ENCODE peak calls at places on chromosomes 3 and 15, in ten cellular contexts. One of them, this sample, is unnamed.

GRCh38 chr15:22806664-22807063 is 20.2 kb downstream of the NIPA1 start:
- DNase-seq in pancreas: no peak
- DNase-seq in mammary epithelial cell: no peak
- DNase-seq in Panc1: no peak
- DNase-seq in upper lobe of right lung: peak; percentile 36
- DNase-seq in tibial artery: no peak
- DNase-seq in lung: no peak
- DNase-seq in fibroblast of lung: no peak
- DNase-seq in heart right ventricle: peak; percentile 28
- DNase-seq in kidney: no peak
- DNase-seq in this sample: no peak

GRCh38 chr3:29282431-29283296 is 1.8 kb downstream of the RBMS3 start:
- DNase-seq in lung: no peak
- DNase-seq in upper lobe of right lung: no peak
- DNase-seq in heart right ventricle: no peak
- DNase-seq in kidney: no peak
- DNase-seq in fibroblast of lung: peak; percentile 72
- DNase-seq in tibial artery: no peak
- DNase-seq in pancreas: no peak
- DNase-seq in Panc1: no peak
- DNase-seq in mammary epithelial cell: peak; percentile 63
- DNase-seq in this sample: no peak

GRCh38 chr15:55349282-55349681 is 30.3 kb downstream of the PIGB start:
- DNase-seq in upper lobe of right lung: no peak
- DNase-seq in heart right ventricle: no peak
- DNase-seq in pancreas: no peak
- DNase-seq in mammary epithelial cell: no peak
- DNase-seq in kidney: no peak
- DNase-seq in tibial artery: no peak
- DNase-seq in Panc1: no peak
- DNase-seq in lung: no peak
- DNase-seq in fibroblast of lung: no peak
- DNase-seq in this sample: no peak

GRCh38 chr15:67019886-67020520 is 45.4 kb upstream of the SMAD3 start:
- DNase-seq in fibroblast of lung: no peak
- DNase-seq in tibial artery: no peak
- DNase-seq in pancreas: no peak
- DNase-seq in upper lobe of right lung: no peak
- DNase-seq in Panc1: no peak
- DNase-seq in mammary epithelial cell: no peak
- DNase-seq in heart right ventricle: no peak
- DNase-seq in lung: no peak
- DNase-seq in kidney: no peak
- DNase-seq in this sample: no peak

GRCh38 chr3:8845641-8846040 is 76.2 kb upstream of the OXTR start:
- DNase-seq in heart right ventricle: no peak
- DNase-seq in Panc1: peak; percentile 64
- DNase-seq in lung: no peak
- DNase-seq in mammary epithelial cell: peak; percentile 54
- DNase-seq in upper lobe of right lung: no peak
- DNase-seq in tibial artery: no peak
- DNase-seq in kidney: no peak
- DNase-seq in pancreas: no peak
- DNase-seq in fibroblast of lung: no peak
- DNase-seq in this sample: no peak

GRCh38 chr3:115861166-115861733 is 237.9 kb downstream of the GAP43 start:
- DNase-seq in mammary epithelial cell: no peak
- DNase-seq in kidney: no peak
- DNase-seq in lung: no peak
- DNase-seq in upper lobe of right lung: no peak
- DNase-seq in Panc1: no peak
- DNase-seq in fibroblast of lung: no peak
- DNase-seq in heart right ventricle: no peak
- DNase-seq in tibial artery: no peak
- DNase-seq in pancreas: no peak
- DNase-seq in this sample: no peak

GRCh38 chr3:31166249-31166885 is 271.9 kb upstream of the GADL1 start:
- DNase-seq in tibial artery: no peak
- DNase-seq in mammary epithelial cell: peak; percentile 50
- DNase-seq in kidney: no peak
- DNase-seq in fibroblast of lung: peak; percentile 94
- DNase-seq in Panc1: peak; percentile 33
- DNase-seq in upper lobe of right lung: no peak
- DNase-seq in heart right ventricle: no peak
- DNase-seq in pancreas: no peak
- DNase-seq in lung: no peak
- DNase-seq in this sample: no peak

GRCh38 chr15:77907824-77908751 is 169.4 kb downstream of the TBC1D2B start:
- DNase-seq in fibroblast of lung: peak; percentile 46
- DNase-seq in tibial artery: peak; percentile 20
- DNase-seq in heart right ventricle: no peak
- DNase-seq in mammary epithelial cell: no peak
- DNase-seq in Panc1: no peak
- DNase-seq in pancreas: peak; percentile 65
- DNase-seq in lung: peak; percentile 49
- DNase-seq in kidney: peak; percentile 75
- DNase-seq in upper lobe of right lung: peak; percentile 68
- DNase-seq in this sample: no peak

GRCh38 chr15:48924528-48925393 is 39.0 kb downstream of the SHC4 start:
- DNase-seq in mammary epithelial cell: no peak
- DNase-seq in heart right ventricle: no peak
- DNase-seq in upper lobe of right lung: no peak
- DNase-seq in pancreas: no peak
- DNase-seq in fibroblast of lung: peak; percentile 25
- DNase-seq in Panc1: no peak
- DNase-seq in lung: no peak
- DNase-seq in tibial artery: peak; percentile 38
- DNase-seq in kidney: no peak
- DNase-seq in this sample: no peak

GRCh38 chr3:48524970-48525369 is 21.0 kb upstream of the SHISA5 start:
- DNase-seq in pancreas: no peak
- DNase-seq in lung: no peak
- DNase-seq in kidney: peak; percentile 61
- DNase-seq in upper lobe of right lung: no peak
- DNase-seq in fibroblast of lung: no peak
- DNase-seq in mammary epithelial cell: no peak
- DNase-seq in heart right ventricle: no peak
- DNase-seq in tibial artery: no peak
- DNase-seq in Panc1: no peak
- DNase-seq in this sample: no peak

GRCh38 chr15:100901702-100902435 is 17.3 kb upstream of the LRRK1 start:
- DNase-seq in mammary epithelial cell: peak; percentile 32
- DNase-seq in Panc1: no peak
- DNase-seq in fibroblast of lung: no peak
- DNase-seq in heart right ventricle: no peak
- DNase-seq in tibial artery: no peak
- DNase-seq in pancreas: no peak
- DNase-seq in kidney: no peak
- DNase-seq in lung: no peak
- DNase-seq in upper lobe of right lung: no peak
- DNase-seq in this sample: peak; percentile 43

DNA sequence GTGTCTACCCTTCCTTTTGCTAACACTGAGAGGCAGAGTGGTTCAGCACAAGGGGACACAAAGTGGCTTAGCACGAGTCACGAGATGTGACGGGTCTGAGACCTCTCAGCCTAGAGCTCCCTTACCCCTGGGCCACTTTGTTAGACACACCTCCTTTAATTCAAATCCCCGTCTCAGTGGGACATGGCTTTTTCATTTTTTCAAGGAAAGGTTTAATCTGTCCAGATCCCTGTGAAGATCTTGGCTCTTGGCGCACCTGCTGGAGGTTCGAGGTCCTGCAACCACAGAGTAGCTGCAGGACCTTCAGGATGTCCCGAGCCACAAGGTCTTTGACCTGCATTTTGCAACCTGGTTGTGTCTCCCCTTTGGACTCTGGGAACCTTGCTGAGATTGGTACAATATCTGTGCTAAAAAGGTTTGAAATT is 52.0 kb downstream of the LPP start:
- DNase-seq in upper lobe of right lung: no peak
- DNase-seq in lung: no peak
- DNase-seq in tibial artery: no peak
- DNase-seq in pancreas: no peak
- DNase-seq in kidney: no peak
- DNase-seq in fibroblast of lung: no peak
- DNase-seq in mammary epithelial cell: no peak
- DNase-seq in Panc1: no peak
- DNase-seq in heart right ventricle: no peak
- DNase-seq in this sample: no peak
- TF ChIP-seq CTCF in upper lobe of right lung: peak; percentile 19
- TF ChIP-seq CTCF in lung: no peak
- TF ChIP-seq CTCF in tibial artery: peak; percentile 25
- TF ChIP-seq CTCF in pancreas: peak; percentile 27
- TF ChIP-seq CTCF in kidney: peak; percentile 45
- TF ChIP-seq CTCF in fibroblast of lung: no peak
- TF ChIP-seq CTCF in mammary epithelial cell: peak; percentile 25
- TF ChIP-seq CTCF in Panc1: peak; percentile 67
- TF ChIP-seq CTCF in heart right ventricle: no peak
- TF ChIP-seq CTCF in this sample: no peak

GRCh38 chr15:41013698-41014414 is 60.6 kb downstream of the CHAC1 start:
- DNase-seq in mammary epithelial cell: no peak
- DNase-seq in kidney: no peak
- DNase-seq in Panc1: no peak
- DNase-seq in fibroblast of lung: peak; percentile 86
- DNase-seq in upper lobe of right lung: no peak
- DNase-seq in heart right ventricle: no peak
- DNase-seq in pancreas: no peak
- DNase-seq in tibial artery: no peak
- DNase-seq in lung: no peak
- DNase-seq in this sample: no peak
- H3K36me3 ChIP-seq in mammary epithelial cell: peaks cover 14% of the 10 kb centered on the region
- H3K36me3 ChIP-seq in kidney: peaks cover 4% of the 10 kb centered on the region
- H3K36me3 ChIP-seq in Panc1: peaks cover 26% of the 10 kb centered on the region
- H3K36me3 ChIP-seq in fibroblast of lung: no peaks in the 10 kb centered on the region
- H3K36me3 ChIP-seq in upper lobe of right lung: peaks cover 32% of the 10 kb centered on the region
- H3K36me3 ChIP-seq in heart right ventricle: peaks cover 33% of the 10 kb centered on the region
- H3K36me3 ChIP-seq in pancreas: no peaks in the 10 kb centered on the region
- H3K36me3 ChIP-seq in tibial artery: peaks cover 38% of the 10 kb centered on the region
- H3K36me3 ChIP-seq in lung: peaks cover 8% of the 10 kb centered on the region
- H3K36me3 ChIP-seq in this sample: peaks cover 72% of the 10 kb centered on the region

DNA sequence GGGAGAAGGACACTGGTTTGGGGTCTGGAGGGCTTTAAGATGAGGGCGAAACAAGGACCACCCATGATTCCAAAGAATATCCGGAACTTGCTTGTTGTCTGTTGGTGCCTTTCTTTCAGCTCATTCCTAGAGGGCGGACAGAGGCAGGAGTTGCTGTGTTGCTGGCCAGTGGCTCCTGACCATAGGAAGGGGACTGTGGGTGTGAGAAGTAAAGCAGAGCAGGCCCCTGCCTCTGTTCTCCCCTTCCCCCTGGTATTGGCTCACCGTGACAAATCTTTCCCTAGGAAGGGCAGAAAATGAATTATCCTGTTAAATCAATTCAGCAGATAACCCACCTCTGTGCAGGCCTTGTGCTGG is 89.1 kb downstream of the LIPC start:
- DNase-seq in heart right ventricle: no peak
- DNase-seq in pancreas: no peak
- DNase-seq in mammary epithelial cell: no peak
- DNase-seq in tibial artery: no peak
- DNase-seq in lung: no peak
- DNase-seq in kidney: no peak
- DNase-seq in fibroblast of lung: no peak
- DNase-seq in upper lobe of right lung: no peak
- DNase-seq in Panc1: no peak
- DNase-seq in this sample: no peak
- H3K4me1 ChIP-seq in heart right ventricle: peaks cover 40% of the 10 kb centered on the region
- H3K4me1 ChIP-seq in pancreas: peaks cover 5% of the 10 kb centered on the region
- H3K4me1 ChIP-seq in mammary epithelial cell: peaks cover 22% of the 10 kb centered on the region
- H3K4me1 ChIP-seq in tibial artery: peaks cover 31% of the 10 kb centered on the region
- H3K4me1 ChIP-seq in lung: peaks cover 3% of the 10 kb centered on the region
- H3K4me1 ChIP-seq in kidney: peaks cover 13% of the 10 kb centered on the region
- H3K4me1 ChIP-seq in fibroblast of lung: peaks cover 3% of the 10 kb centered on the region
- H3K4me1 ChIP-seq in upper lobe of right lung: peaks cover 25% of the 10 kb centered on the region
- H3K4me1 ChIP-seq in Panc1: peaks cover 4% of the 10 kb centered on the region
- H3K4me1 ChIP-seq in this sample: peaks cover 8% of the 10 kb centered on the region

GRCh38 chr15:65029736-65030208 is 333 bp upstream of the MTFMT start:
- DNase-seq in mammary epithelial cell: no peak
- DNase-seq in tibial artery: no peak
- DNase-seq in heart right ventricle: no peak
- DNase-seq in fibroblast of lung: no peak
- DNase-seq in lung: no peak
- DNase-seq in Panc1: no peak
- DNase-seq in pancreas: no peak
- DNase-seq in kidney: no peak
- DNase-seq in upper lobe of right lung: no peak
- DNase-seq in this sample: no peak

GRCh38 chr15:65026756-65027155 is 2.7 kb downstream of the MTFMT start:
- DNase-seq in Panc1: no peak
- DNase-seq in tibial artery: no peak
- DNase-seq in pancreas: no peak
- DNase-seq in lung: no peak
- DNase-seq in kidney: no peak
- DNase-seq in mammary epithelial cell: no peak
- DNase-seq in upper lobe of right lung: no peak
- DNase-seq in heart right ventricle: no peak
- DNase-seq in fibroblast of lung: no peak
- DNase-seq in this sample: no peak

GRCh38 chr15:65027593-65027992 is 1.8 kb downstream of the MTFMT start:
- DNase-seq in heart right ventricle: no peak
- DNase-seq in pancreas: no peak
- DNase-seq in upper lobe of right lung: no peak
- DNase-seq in fibroblast of lung: no peak
- DNase-seq in lung: no peak
- DNase-seq in kidney: no peak
- DNase-seq in Panc1: no peak
- DNase-seq in tibial artery: no peak
- DNase-seq in mammary epithelial cell: no peak
- DNase-seq in this sample: no peak

GRCh38 chr15:65028338-65028737 is 1.1 kb downstream of the MTFMT start:
- DNase-seq in pancreas: no peak
- DNase-seq in heart right ventricle: no peak
- DNase-seq in lung: no peak
- DNase-seq in fibroblast of lung: no peak
- DNase-seq in mammary epithelial cell: no peak
- DNase-seq in tibial artery: no peak
- DNase-seq in Panc1: no peak
- DNase-seq in upper lobe of right lung: no peak
- DNase-seq in kidney: no peak
- DNase-seq in this sample: no peak

DNA sequence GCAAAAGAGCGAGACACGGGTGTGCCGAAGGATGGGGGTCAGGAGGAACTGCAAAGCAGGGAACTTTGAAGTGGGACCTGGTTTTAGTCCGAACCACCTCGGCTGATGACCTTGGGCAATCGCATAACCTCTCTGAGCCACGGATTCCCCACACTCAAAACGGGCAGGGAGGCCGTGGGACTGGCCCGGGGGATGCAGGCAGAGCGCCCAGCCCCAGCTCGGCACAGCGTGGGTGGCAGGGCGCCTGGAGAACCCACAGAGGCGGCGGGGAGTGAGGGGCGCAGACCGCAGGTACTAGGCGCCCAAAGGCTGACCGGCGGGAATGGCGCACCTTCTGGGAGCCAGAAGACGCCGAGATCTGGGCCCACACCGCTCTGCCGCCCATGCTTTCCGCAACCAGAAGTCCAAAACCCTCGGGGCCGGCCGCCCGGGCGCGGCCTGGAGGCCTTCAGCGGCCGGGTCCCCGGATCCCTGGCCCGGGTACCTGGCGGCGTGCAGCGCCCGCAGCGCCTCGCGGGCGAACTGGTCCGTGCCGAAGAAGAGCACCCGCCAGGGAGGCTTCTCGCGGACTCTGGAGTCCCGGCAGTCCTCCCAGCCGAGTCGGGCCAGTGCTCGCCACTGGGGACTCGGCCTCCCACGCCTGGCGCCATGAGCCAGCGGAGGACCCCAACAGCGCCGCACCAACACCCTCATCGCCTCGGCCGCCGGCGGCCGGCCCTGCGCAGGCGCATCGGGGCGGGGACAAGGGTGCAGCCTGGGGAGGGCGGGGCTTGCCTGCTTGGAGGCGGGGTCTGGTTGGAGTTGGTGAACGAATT is at the start of gene MTFMT:
- DNase-seq in fibroblast of lung: peak; percentile 71
- DNase-seq in upper lobe of right lung: peak; percentile 97
- DNase-seq in Panc1: no peak
- DNase-seq in pancreas: peak; percentile 94
- DNase-seq in kidney: peak; percentile 96
- DNase-seq in heart right ventricle: peak; percentile 95
- DNase-seq in tibial artery: peak; percentile 93
- DNase-seq in lung: peak; percentile 93
- DNase-seq in mammary epithelial cell: peak; percentile 77
- DNase-seq in this sample: peak; percentile 96
- TF ChIP-seq CTCF in fibroblast of lung: no peak
- TF ChIP-seq CTCF in upper lobe of right lung: no peak
- TF ChIP-seq CTCF in Panc1: peak; percentile 15
- TF ChIP-seq CTCF in pancreas: no peak
- TF ChIP-seq CTCF in kidney: no peak
- TF ChIP-seq CTCF in heart right ventricle: no peak
- TF ChIP-seq CTCF in tibial artery: no peak
- TF ChIP-seq CTCF in lung: no peak
- TF ChIP-seq CTCF in mammary epithelial cell: peak; percentile 17
- TF ChIP-seq CTCF in this sample: peak; percentile 5